ENCODE peak calls at places on chromosomes 12 and 14, in nine cellular contexts. One of them, this sample, is unnamed.

GRCh38 chr14:65585216-65585615 is 172.7 kb downstream of the FUT8 start:
- DNase-seq in left lung: no peak
- DNase-seq in mesothelial cell of epicardium: no peak
- DNase-seq in HFFc6: no peak
- DNase-seq in WERI-Rb-1: no peak
- DNase-seq in left ventricle myocardium inferior: no peak
- DNase-seq in Caco-2: no peak
- DNase-seq in choroid plexus epithelial cell: no peak
- DNase-seq in astrocyte of the cerebellum: no peak
- DNase-seq in this sample: no peak

GRCh38 chr12:131687346-131688125 is 23.4 kb upstream of the SFSWAP start:
- DNase-seq in left lung: no peak
- DNase-seq in mesothelial cell of epicardium: no peak
- DNase-seq in HFFc6: no peak
- DNase-seq in WERI-Rb-1: no peak
- DNase-seq in left ventricle myocardium inferior: no peak
- DNase-seq in Caco-2: no peak
- DNase-seq in choroid plexus epithelial cell: no peak
- DNase-seq in astrocyte of the cerebellum: no peak
- DNase-seq in this sample: no peak

GRCh38 chr14:46734287-46734686 is 82.7 kb upstream of the RPL10L start:
- DNase-seq in left lung: no peak
- DNase-seq in mesothelial cell of epicardium: no peak
- DNase-seq in HFFc6: no peak
- DNase-seq in WERI-Rb-1: no peak
- DNase-seq in left ventricle myocardium inferior: no peak
- DNase-seq in Caco-2: peak; percentile 2
- DNase-seq in choroid plexus epithelial cell: no peak
- DNase-seq in astrocyte of the cerebellum: no peak
- DNase-seq in this sample: no peak

GRCh38 chr12:95918194-95918993 is 24.0 kb downstream of the CCDC38 start:
- DNase-seq in left lung: no peak
- DNase-seq in mesothelial cell of epicardium: no peak
- DNase-seq in HFFc6: peak; percentile 45
- DNase-seq in WERI-Rb-1: peak; percentile 62
- DNase-seq in left ventricle myocardium inferior: no peak
- DNase-seq in Caco-2: peak; percentile 66
- DNase-seq in choroid plexus epithelial cell: peak; percentile 73
- DNase-seq in astrocyte of the cerebellum: no peak
- DNase-seq in this sample: no peak

GRCh38 chr12:111451232-111451631 is 45.5 kb downstream of the SH2B3 start:
- DNase-seq in left lung: no peak
- DNase-seq in mesothelial cell of epicardium: no peak
- DNase-seq in HFFc6: no peak
- DNase-seq in WERI-Rb-1: no peak
- DNase-seq in left ventricle myocardium inferior: no peak
- DNase-seq in Caco-2: no peak
- DNase-seq in choroid plexus epithelial cell: no peak
- DNase-seq in astrocyte of the cerebellum: no peak
- DNase-seq in this sample: no peak

GRCh38 chr14:90829677-90830076 is 13.4 kb upstream of the TTC7B start:
- DNase-seq in left lung: peak; percentile 25
- DNase-seq in mesothelial cell of epicardium: no peak
- DNase-seq in HFFc6: no peak
- DNase-seq in WERI-Rb-1: no peak
- DNase-seq in left ventricle myocardium inferior: no peak
- DNase-seq in Caco-2: no peak
- DNase-seq in choroid plexus epithelial cell: no peak
- DNase-seq in astrocyte of the cerebellum: no peak
- DNase-seq in this sample: no peak

GRCh38 chr12:34294671-34295365 is 272.5 kb downstream of the ALG10 start:
- DNase-seq in left lung: peak; percentile 4
- DNase-seq in mesothelial cell of epicardium: peak; percentile 13
- DNase-seq in HFFc6: no peak
- DNase-seq in WERI-Rb-1: no peak
- DNase-seq in left ventricle myocardium inferior: peak; percentile 2
- DNase-seq in Caco-2: no peak
- DNase-seq in choroid plexus epithelial cell: no peak
- DNase-seq in astrocyte of the cerebellum: no peak
- DNase-seq in this sample: no peak

GRCh38 chr12:121781751-121782615 is 11.5 kb downstream of the RHOF start:
- DNase-seq in left lung: no peak
- DNase-seq in mesothelial cell of epicardium: no peak
- DNase-seq in HFFc6: no peak
- DNase-seq in WERI-Rb-1: peak; percentile 69
- DNase-seq in left ventricle myocardium inferior: no peak
- DNase-seq in Caco-2: no peak
- DNase-seq in choroid plexus epithelial cell: peak; percentile 59
- DNase-seq in astrocyte of the cerebellum: no peak
- DNase-seq in this sample: peak; percentile 55

GRCh38 chr14:103854822-103855733 is 7.7 kb upstream of the PPP1R13B start:
- DNase-seq in left lung: peak; percentile 65
- DNase-seq in mesothelial cell of epicardium: no peak
- DNase-seq in HFFc6: no peak
- DNase-seq in WERI-Rb-1: peak; percentile 83
- DNase-seq in left ventricle myocardium inferior: no peak
- DNase-seq in Caco-2: peak; percentile 55
- DNase-seq in choroid plexus epithelial cell: no peak
- DNase-seq in astrocyte of the cerebellum: no peak
- DNase-seq in this sample: no peak

GRCh38 chr12:12726543-12727093 is 9.4 kb downstream of the CDKN1B start:
- DNase-seq in left lung: no peak
- DNase-seq in mesothelial cell of epicardium: no peak
- DNase-seq in HFFc6: peak; percentile 85
- DNase-seq in WERI-Rb-1: no peak
- DNase-seq in left ventricle myocardium inferior: no peak
- DNase-seq in Caco-2: no peak
- DNase-seq in choroid plexus epithelial cell: peak; percentile 77
- DNase-seq in astrocyte of the cerebellum: no peak
- DNase-seq in this sample: no peak

GRCh38 chr12:102478416-102479098 is 1.8 kb downstream of the IGF1 start:
- DNase-seq in left lung: no peak
- DNase-seq in mesothelial cell of epicardium: no peak
- DNase-seq in HFFc6: no peak
- DNase-seq in WERI-Rb-1: no peak
- DNase-seq in left ventricle myocardium inferior: no peak
- DNase-seq in Caco-2: peak; percentile 26
- DNase-seq in choroid plexus epithelial cell: no peak
- DNase-seq in astrocyte of the cerebellum: no peak
- DNase-seq in this sample: peak; percentile 38

GRCh38 chr14:55847766-55848165 is 267.8 kb downstream of the KTN1 start:
- DNase-seq in left lung: no peak
- DNase-seq in mesothelial cell of epicardium: no peak
- DNase-seq in HFFc6: peak; percentile 32
- DNase-seq in WERI-Rb-1: no peak
- DNase-seq in left ventricle myocardium inferior: no peak
- DNase-seq in Caco-2: no peak
- DNase-seq in choroid plexus epithelial cell: peak; percentile 31
- DNase-seq in astrocyte of the cerebellum: peak; percentile 15
- DNase-seq in this sample: no peak

GRCh38 chr14:42469637-42470426 is 863.2 kb downstream of the LRFN5 start:
- DNase-seq in left lung: no peak
- DNase-seq in mesothelial cell of epicardium: no peak
- DNase-seq in HFFc6: no peak
- DNase-seq in WERI-Rb-1: no peak
- DNase-seq in left ventricle myocardium inferior: no peak
- DNase-seq in Caco-2: no peak
- DNase-seq in choroid plexus epithelial cell: no peak
- DNase-seq in astrocyte of the cerebellum: no peak
- DNase-seq in this sample: no peak

GRCh38 chr14:75041613-75042012 is 9.7 kb downstream of the MLH3 start:
- DNase-seq in left lung: no peak
- DNase-seq in mesothelial cell of epicardium: no peak
- DNase-seq in HFFc6: no peak
- DNase-seq in WERI-Rb-1: no peak
- DNase-seq in left ventricle myocardium inferior: no peak
- DNase-seq in Caco-2: no peak
- DNase-seq in choroid plexus epithelial cell: no peak
- DNase-seq in astrocyte of the cerebellum: no peak
- DNase-seq in this sample: no peak

GRCh38 chr14:33282811-33283210 is 344.1 kb downstream of the NPAS3 start:
- DNase-seq in left lung: no peak
- DNase-seq in mesothelial cell of epicardium: no peak
- DNase-seq in HFFc6: no peak
- DNase-seq in WERI-Rb-1: no peak
- DNase-seq in left ventricle myocardium inferior: no peak
- DNase-seq in Caco-2: no peak
- DNase-seq in choroid plexus epithelial cell: peak; percentile 30
- DNase-seq in astrocyte of the cerebellum: no peak
- DNase-seq in this sample: no peak

GRCh38 chr12:62205348-62205747 is 54.9 kb upstream of the USP15 start:
- DNase-seq in left lung: no peak
- DNase-seq in mesothelial cell of epicardium: no peak
- DNase-seq in HFFc6: no peak
- DNase-seq in WERI-Rb-1: no peak
- DNase-seq in left ventricle myocardium inferior: no peak
- DNase-seq in Caco-2: peak; percentile 81
- DNase-seq in choroid plexus epithelial cell: no peak
- DNase-seq in astrocyte of the cerebellum: no peak
- DNase-seq in this sample: no peak

GRCh38 chr12:71797506-71797905 is 42.1 kb upstream of the TBC1D15 start:
- DNase-seq in left lung: no peak
- DNase-seq in mesothelial cell of epicardium: no peak
- DNase-seq in HFFc6: no peak
- DNase-seq in WERI-Rb-1: no peak
- DNase-seq in left ventricle myocardium inferior: no peak
- DNase-seq in Caco-2: no peak
- DNase-seq in choroid plexus epithelial cell: no peak
- DNase-seq in astrocyte of the cerebellum: no peak
- DNase-seq in this sample: no peak

DNA sequence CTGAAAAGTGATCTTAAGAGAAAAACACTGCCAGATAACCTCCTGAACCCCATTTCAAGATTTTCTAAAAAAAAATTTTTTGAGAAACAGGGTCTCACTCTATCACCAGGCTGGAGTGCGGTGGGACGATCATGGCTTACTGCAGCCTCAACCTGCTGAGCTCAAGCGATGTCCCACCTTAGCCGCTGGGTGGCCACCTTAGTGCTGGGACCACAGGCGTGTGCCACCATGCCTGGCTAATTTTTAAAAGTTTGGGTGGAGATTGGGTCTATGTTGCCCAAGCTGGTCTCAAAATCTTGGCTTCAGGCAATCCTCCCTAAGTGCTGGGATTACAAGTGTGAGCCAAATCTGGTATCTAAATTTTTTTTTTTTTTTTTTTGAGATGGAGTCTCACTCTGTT is 3.4 kb downstream of the PNMA1 start:
- DNase-seq in left lung: no peak
- DNase-seq in mesothelial cell of epicardium: no peak
- DNase-seq in HFFc6: no peak
- DNase-seq in WERI-Rb-1: no peak
- DNase-seq in left ventricle myocardium inferior: no peak
- DNase-seq in Caco-2: no peak
- DNase-seq in choroid plexus epithelial cell: no peak
- DNase-seq in astrocyte of the cerebellum: no peak
- DNase-seq in this sample: no peak
- TF ChIP-seq CTCF in left lung: no peak
- TF ChIP-seq CTCF in mesothelial cell of epicardium: no peak
- TF ChIP-seq CTCF in HFFc6: no peak
- TF ChIP-seq CTCF in WERI-Rb-1: no peak
- TF ChIP-seq CTCF in left ventricle myocardium inferior: no peak
- TF ChIP-seq CTCF in Caco-2: no peak
- TF ChIP-seq CTCF in choroid plexus epithelial cell: no peak
- TF ChIP-seq CTCF in astrocyte of the cerebellum: no peak
- TF ChIP-seq CTCF in this sample: no peak

DNA sequence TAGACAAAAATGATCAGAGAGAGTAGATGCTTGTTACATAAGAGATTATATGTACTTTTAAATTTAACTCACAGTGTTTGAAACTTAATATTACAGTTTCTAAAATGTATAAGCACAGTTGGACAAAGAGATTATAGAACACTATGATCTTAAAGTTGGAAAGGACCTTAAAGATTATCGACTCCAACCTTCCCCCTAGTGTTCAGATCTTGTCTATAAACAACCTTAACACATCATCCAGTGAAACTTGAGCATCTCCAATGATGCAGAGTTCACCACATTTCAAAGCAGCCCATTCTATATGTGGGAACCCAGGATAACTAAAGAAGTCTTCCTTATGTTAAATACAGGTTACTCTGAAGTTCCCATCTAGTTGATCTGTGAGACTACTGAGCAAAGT is 480.8 kb downstream of the RMST start:
- DNase-seq in left lung: no peak
- DNase-seq in mesothelial cell of epicardium: no peak
- DNase-seq in HFFc6: no peak
- DNase-seq in WERI-Rb-1: no peak
- DNase-seq in left ventricle myocardium inferior: no peak
- DNase-seq in Caco-2: no peak
- DNase-seq in choroid plexus epithelial cell: no peak
- DNase-seq in astrocyte of the cerebellum: no peak
- DNase-seq in this sample: no peak
- TF ChIP-seq CTCF in left lung: no peak
- TF ChIP-seq CTCF in mesothelial cell of epicardium: no peak
- TF ChIP-seq CTCF in HFFc6: no peak
- TF ChIP-seq CTCF in WERI-Rb-1: no peak
- TF ChIP-seq CTCF in left ventricle myocardium inferior: no peak
- TF ChIP-seq CTCF in Caco-2: no peak
- TF ChIP-seq CTCF in choroid plexus epithelial cell: no peak
- TF ChIP-seq CTCF in astrocyte of the cerebellum: peak; percentile 17
- TF ChIP-seq CTCF in this sample: no peak

GRCh38 chr14:102805941-102806340 is 28.7 kb downstream of the TRAF3 start:
- DNase-seq in left lung: no peak
- DNase-seq in mesothelial cell of epicardium: no peak
- DNase-seq in HFFc6: no peak
- DNase-seq in WERI-Rb-1: no peak
- DNase-seq in left ventricle myocardium inferior: no peak
- DNase-seq in Caco-2: no peak
- DNase-seq in choroid plexus epithelial cell: no peak
- DNase-seq in astrocyte of the cerebellum: no peak
- DNase-seq in this sample: no peak
- TF ChIP-seq CTCF in left lung: no peak
- TF ChIP-seq CTCF in mesothelial cell of epicardium: peak; percentile 15
- TF ChIP-seq CTCF in HFFc6: peak; percentile 45
- TF ChIP-seq CTCF in WERI-Rb-1: no peak
- TF ChIP-seq CTCF in left ventricle myocardium inferior: no peak
- TF ChIP-seq CTCF in Caco-2: no peak
- TF ChIP-seq CTCF in choroid plexus epithelial cell: peak; percentile 13
- TF ChIP-seq CTCF in astrocyte of the cerebellum: peak; percentile 15
- TF ChIP-seq CTCF in this sample: no peak

GRCh38 chr12:60498656-60499055 is 902.8 kb downstream of the SLC16A7 start:
- DNase-seq in left lung: no peak
- DNase-seq in mesothelial cell of epicardium: no peak
- DNase-seq in HFFc6: no peak
- DNase-seq in WERI-Rb-1: no peak
- DNase-seq in left ventricle myocardium inferior: no peak
- DNase-seq in Caco-2: no peak
- DNase-seq in choroid plexus epithelial cell: no peak
- DNase-seq in astrocyte of the cerebellum: no peak
- DNase-seq in this sample: no peak

DNA sequence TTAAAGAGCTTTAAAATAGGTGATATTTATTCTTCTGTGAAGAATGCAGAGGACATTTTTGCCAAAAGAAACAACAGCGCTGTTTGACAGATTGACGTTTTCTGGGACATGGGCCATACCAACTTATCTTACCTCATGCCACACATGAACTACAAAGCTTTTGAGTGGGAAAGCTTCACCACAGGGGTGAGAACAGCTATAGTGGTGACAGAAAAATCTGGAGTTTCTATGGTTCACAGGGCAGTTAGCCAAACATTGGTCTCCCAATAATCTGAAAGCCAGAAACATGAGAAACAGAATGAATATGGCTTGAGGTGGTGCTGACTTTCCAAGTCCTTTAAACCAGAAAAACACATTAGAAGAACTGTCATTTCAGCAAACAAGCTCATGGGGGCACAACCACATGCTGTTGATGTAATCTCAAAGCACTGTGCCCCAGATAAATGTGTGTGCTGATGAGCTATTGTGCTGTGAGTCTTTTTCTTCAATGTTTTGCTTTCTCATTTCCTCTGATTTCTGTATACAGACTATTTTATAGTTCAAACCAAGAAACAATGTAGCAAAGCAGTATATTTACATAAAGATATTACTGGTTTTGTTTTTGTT is 905.4 kb downstream of the SLC16A7 start:
- DNase-seq in left lung: no peak
- DNase-seq in mesothelial cell of epicardium: no peak
- DNase-seq in HFFc6: no peak
- DNase-seq in WERI-Rb-1: peak; percentile 12
- DNase-seq in left ventricle myocardium inferior: no peak
- DNase-seq in Caco-2: no peak
- DNase-seq in choroid plexus epithelial cell: peak; percentile 73
- DNase-seq in astrocyte of the cerebellum: peak; percentile 89
- DNase-seq in this sample: no peak
- TF ChIP-seq CTCF in left lung: no peak
- TF ChIP-seq CTCF in mesothelial cell of epicardium: no peak
- TF ChIP-seq CTCF in HFFc6: no peak
- TF ChIP-seq CTCF in WERI-Rb-1: peak; percentile 37
- TF ChIP-seq CTCF in left ventricle myocardium inferior: no peak
- TF ChIP-seq CTCF in Caco-2: no peak
- TF ChIP-seq CTCF in choroid plexus epithelial cell: peak; percentile 43
- TF ChIP-seq CTCF in astrocyte of the cerebellum: no peak
- TF ChIP-seq CTCF in this sample: no peak

This sample was measured in natural killer cell.